ENCODE peak calls at places on chromosomes 13 and 19, in ten cellular contexts. One of them, this sample, is unnamed.

GRCh38 chr19:46000497-46001246 is 5.4 kb downstream of the CCDC61 start:
- DNase-seq in activated CD4-positive, alpha-beta T cell treated with anti-CD3 and anti-CD28 coated beads for 24 hours: no peak
- DNase-seq in Karpas-422: peak; percentile 91
- DNase-seq in fibroblast of gingiva: no peak
- DNase-seq in cardiac fibroblast: no peak
- DNase-seq in activated naive CD4-positive, alpha-beta T cell: peak; percentile 52
- DNase-seq in glomerular endothelial cell: no peak
- DNase-seq in effector memory CD8-positive, alpha-beta T cell: peak; percentile 47
- DNase-seq in kidney glomerular epithelial cell: no peak
- DNase-seq in thyroid gland: peak; percentile 41
- DNase-seq in this sample: peak; percentile 95

GRCh38 chr19:38683393-38684077 is 36.1 kb downstream of the ACTN4 start:
- DNase-seq in activated CD4-positive, alpha-beta T cell treated with anti-CD3 and anti-CD28 coated beads for 24 hours: no peak
- DNase-seq in Karpas-422: no peak
- DNase-seq in fibroblast of gingiva: peak; percentile 87
- DNase-seq in cardiac fibroblast: peak; percentile 94
- DNase-seq in activated naive CD4-positive, alpha-beta T cell: no peak
- DNase-seq in glomerular endothelial cell: no peak
- DNase-seq in effector memory CD8-positive, alpha-beta T cell: peak; percentile 58
- DNase-seq in kidney glomerular epithelial cell: peak; percentile 100
- DNase-seq in thyroid gland: peak; percentile 99
- DNase-seq in this sample: no peak

GRCh38 chr19:31139871-31140505 is 209.2 kb downstream of the TSHZ3 start:
- DNase-seq in activated CD4-positive, alpha-beta T cell treated with anti-CD3 and anti-CD28 coated beads for 24 hours: no peak
- DNase-seq in Karpas-422: no peak
- DNase-seq in fibroblast of gingiva: peak; percentile 61
- DNase-seq in cardiac fibroblast: peak; percentile 94
- DNase-seq in activated naive CD4-positive, alpha-beta T cell: no peak
- DNase-seq in glomerular endothelial cell: no peak
- DNase-seq in effector memory CD8-positive, alpha-beta T cell: no peak
- DNase-seq in kidney glomerular epithelial cell: peak; percentile 97
- DNase-seq in thyroid gland: peak; percentile 83
- DNase-seq in this sample: no peak

GRCh38 chr13:75843033-75843432 is 206.9 kb downstream of the LMO7 start:
- DNase-seq in activated CD4-positive, alpha-beta T cell treated with anti-CD3 and anti-CD28 coated beads for 24 hours: no peak
- DNase-seq in Karpas-422: no peak
- DNase-seq in fibroblast of gingiva: no peak
- DNase-seq in cardiac fibroblast: no peak
- DNase-seq in activated naive CD4-positive, alpha-beta T cell: no peak
- DNase-seq in glomerular endothelial cell: no peak
- DNase-seq in effector memory CD8-positive, alpha-beta T cell: no peak
- DNase-seq in kidney glomerular epithelial cell: no peak
- DNase-seq in thyroid gland: no peak
- DNase-seq in this sample: no peak

GRCh38 chr13:23391752-23392151 is 41.8 kb downstream of the SACS start:
- DNase-seq in activated CD4-positive, alpha-beta T cell treated with anti-CD3 and anti-CD28 coated beads for 24 hours: no peak
- DNase-seq in Karpas-422: peak; percentile 35
- DNase-seq in fibroblast of gingiva: no peak
- DNase-seq in cardiac fibroblast: peak; percentile 26
- DNase-seq in activated naive CD4-positive, alpha-beta T cell: no peak
- DNase-seq in glomerular endothelial cell: no peak
- DNase-seq in effector memory CD8-positive, alpha-beta T cell: no peak
- DNase-seq in kidney glomerular epithelial cell: no peak
- DNase-seq in thyroid gland: no peak
- DNase-seq in this sample: no peak

GRCh38 chr19:13078897-13079541 is 23.6 kb downstream of the LYL1 start:
- DNase-seq in activated CD4-positive, alpha-beta T cell treated with anti-CD3 and anti-CD28 coated beads for 24 hours: no peak
- DNase-seq in Karpas-422: no peak
- DNase-seq in fibroblast of gingiva: no peak
- DNase-seq in cardiac fibroblast: no peak
- DNase-seq in activated naive CD4-positive, alpha-beta T cell: no peak
- DNase-seq in glomerular endothelial cell: no peak
- DNase-seq in effector memory CD8-positive, alpha-beta T cell: no peak
- DNase-seq in kidney glomerular epithelial cell: no peak
- DNase-seq in thyroid gland: peak; percentile 65
- DNase-seq in this sample: no peak

GRCh38 chr13:95833713-95834112 is 156.8 kb downstream of the DNAJC3 start:
- DNase-seq in activated CD4-positive, alpha-beta T cell treated with anti-CD3 and anti-CD28 coated beads for 24 hours: no peak
- DNase-seq in Karpas-422: no peak
- DNase-seq in fibroblast of gingiva: no peak
- DNase-seq in cardiac fibroblast: peak; percentile 59
- DNase-seq in activated naive CD4-positive, alpha-beta T cell: no peak
- DNase-seq in glomerular endothelial cell: no peak
- DNase-seq in effector memory CD8-positive, alpha-beta T cell: no peak
- DNase-seq in kidney glomerular epithelial cell: no peak
- DNase-seq in thyroid gland: no peak
- DNase-seq in this sample: no peak

GRCh38 chr13:74620711-74621110 is 486.5 kb upstream of the KLF12 start:
- DNase-seq in activated CD4-positive, alpha-beta T cell treated with anti-CD3 and anti-CD28 coated beads for 24 hours: no peak
- DNase-seq in Karpas-422: no peak
- DNase-seq in fibroblast of gingiva: no peak
- DNase-seq in cardiac fibroblast: no peak
- DNase-seq in activated naive CD4-positive, alpha-beta T cell: no peak
- DNase-seq in glomerular endothelial cell: no peak
- DNase-seq in effector memory CD8-positive, alpha-beta T cell: no peak
- DNase-seq in kidney glomerular epithelial cell: no peak
- DNase-seq in thyroid gland: no peak
- DNase-seq in this sample: no peak

GRCh38 chr13:51194942-51195341 is 27.3 kb upstream of the FAM124A start:
- DNase-seq in activated CD4-positive, alpha-beta T cell treated with anti-CD3 and anti-CD28 coated beads for 24 hours: no peak
- DNase-seq in Karpas-422: no peak
- DNase-seq in fibroblast of gingiva: no peak
- DNase-seq in cardiac fibroblast: no peak
- DNase-seq in activated naive CD4-positive, alpha-beta T cell: no peak
- DNase-seq in glomerular endothelial cell: no peak
- DNase-seq in effector memory CD8-positive, alpha-beta T cell: no peak
- DNase-seq in kidney glomerular epithelial cell: no peak
- DNase-seq in thyroid gland: no peak
- DNase-seq in this sample: no peak

GRCh38 chr13:80612804-80613203 is 271.9 kb upstream of the SPRY2 start:
- DNase-seq in activated CD4-positive, alpha-beta T cell treated with anti-CD3 and anti-CD28 coated beads for 24 hours: no peak
- DNase-seq in Karpas-422: no peak
- DNase-seq in fibroblast of gingiva: no peak
- DNase-seq in cardiac fibroblast: no peak
- DNase-seq in activated naive CD4-positive, alpha-beta T cell: no peak
- DNase-seq in glomerular endothelial cell: no peak
- DNase-seq in effector memory CD8-positive, alpha-beta T cell: no peak
- DNase-seq in kidney glomerular epithelial cell: no peak
- DNase-seq in thyroid gland: no peak
- DNase-seq in this sample: no peak

GRCh38 chr19:17184381-17184841 is 30.7 kb upstream of the USE1 start:
- DNase-seq in activated CD4-positive, alpha-beta T cell treated with anti-CD3 and anti-CD28 coated beads for 24 hours: no peak
- DNase-seq in Karpas-422: no peak
- DNase-seq in fibroblast of gingiva: no peak
- DNase-seq in cardiac fibroblast: no peak
- DNase-seq in activated naive CD4-positive, alpha-beta T cell: peak; percentile 18
- DNase-seq in glomerular endothelial cell: no peak
- DNase-seq in effector memory CD8-positive, alpha-beta T cell: peak; percentile 68
- DNase-seq in kidney glomerular epithelial cell: no peak
- DNase-seq in thyroid gland: no peak
- DNase-seq in this sample: no peak

GRCh38 chr19:19319725-19320361 is 466 bp downstream of the SUGP1 start:
- DNase-seq in activated CD4-positive, alpha-beta T cell treated with anti-CD3 and anti-CD28 coated beads for 24 hours: no peak
- DNase-seq in Karpas-422: peak; percentile 49
- DNase-seq in fibroblast of gingiva: no peak
- DNase-seq in cardiac fibroblast: no peak
- DNase-seq in activated naive CD4-positive, alpha-beta T cell: no peak
- DNase-seq in glomerular endothelial cell: no peak
- DNase-seq in effector memory CD8-positive, alpha-beta T cell: no peak
- DNase-seq in kidney glomerular epithelial cell: no peak
- DNase-seq in thyroid gland: no peak
- DNase-seq in this sample: no peak

GRCh38 chr19:2887391-2887914 is 13.3 kb upstream of the ZNF57 start:
- DNase-seq in activated CD4-positive, alpha-beta T cell treated with anti-CD3 and anti-CD28 coated beads for 24 hours: no peak
- DNase-seq in Karpas-422: peak; percentile 80
- DNase-seq in fibroblast of gingiva: peak; percentile 61
- DNase-seq in cardiac fibroblast: peak; percentile 77
- DNase-seq in activated naive CD4-positive, alpha-beta T cell: no peak
- DNase-seq in glomerular endothelial cell: peak; percentile 73
- DNase-seq in effector memory CD8-positive, alpha-beta T cell: no peak
- DNase-seq in kidney glomerular epithelial cell: peak; percentile 71
- DNase-seq in thyroid gland: no peak
- DNase-seq in this sample: peak; percentile 67

GRCh38 chr13:110555601-110556223 is 5.8 kb downstream of the RAB20 start:
- DNase-seq in activated CD4-positive, alpha-beta T cell treated with anti-CD3 and anti-CD28 coated beads for 24 hours: no peak
- DNase-seq in Karpas-422: no peak
- DNase-seq in fibroblast of gingiva: no peak
- DNase-seq in cardiac fibroblast: no peak
- DNase-seq in activated naive CD4-positive, alpha-beta T cell: no peak
- DNase-seq in glomerular endothelial cell: no peak
- DNase-seq in effector memory CD8-positive, alpha-beta T cell: no peak
- DNase-seq in kidney glomerular epithelial cell: no peak
- DNase-seq in thyroid gland: no peak
- DNase-seq in this sample: no peak

GRCh38 chr19:49441210-49441959 is at the start of gene SLC17A7:
- DNase-seq in activated CD4-positive, alpha-beta T cell treated with anti-CD3 and anti-CD28 coated beads for 24 hours: no peak
- DNase-seq in Karpas-422: peak; percentile 78
- DNase-seq in fibroblast of gingiva: no peak
- DNase-seq in cardiac fibroblast: no peak
- DNase-seq in activated naive CD4-positive, alpha-beta T cell: peak; percentile 11
- DNase-seq in glomerular endothelial cell: no peak
- DNase-seq in effector memory CD8-positive, alpha-beta T cell: no peak
- DNase-seq in kidney glomerular epithelial cell: no peak
- DNase-seq in thyroid gland: no peak
- DNase-seq in this sample: peak; percentile 87

GRCh38 chr13:52048516-52048915 is 24.0 kb downstream of the UTP14C start:
- DNase-seq in activated CD4-positive, alpha-beta T cell treated with anti-CD3 and anti-CD28 coated beads for 24 hours: no peak
- DNase-seq in Karpas-422: no peak
- DNase-seq in fibroblast of gingiva: no peak
- DNase-seq in cardiac fibroblast: peak; percentile 51
- DNase-seq in activated naive CD4-positive, alpha-beta T cell: no peak
- DNase-seq in glomerular endothelial cell: no peak
- DNase-seq in effector memory CD8-positive, alpha-beta T cell: no peak
- DNase-seq in kidney glomerular epithelial cell: peak; percentile 7
- DNase-seq in thyroid gland: no peak
- DNase-seq in this sample: no peak

GRCh38 chr13:98476538-98476966 is 100.4 kb downstream of the STK24 start:
- DNase-seq in activated CD4-positive, alpha-beta T cell treated with anti-CD3 and anti-CD28 coated beads for 24 hours: peak; percentile 68
- DNase-seq in Karpas-422: no peak
- DNase-seq in fibroblast of gingiva: peak; percentile 67
- DNase-seq in cardiac fibroblast: peak; percentile 93
- DNase-seq in activated naive CD4-positive, alpha-beta T cell: peak; percentile 57
- DNase-seq in glomerular endothelial cell: peak; percentile 39
- DNase-seq in effector memory CD8-positive, alpha-beta T cell: peak; percentile 79
- DNase-seq in kidney glomerular epithelial cell: peak; percentile 37
- DNase-seq in thyroid gland: peak; percentile 41
- DNase-seq in this sample: no peak